ENCODE peak calls at places on chromosome 10, in ten cellular contexts. L is Karpas-422, W is fibroblast of lung, H is PC-3, P is hepatocyte, V is IMR-90, D is HCT116, S is H9, R is astrocyte, M is mesenchymal stem cell. F is an unnamed sample.
A peak's percentile ranks its signal among the peaks of the same experiment; 100 is the strongest.

GRCh38 chr10:6958723-6959122 is 378.6 kb upstream of the PRKCQ start:
- DNase-seq in V (no peak), L (no peak), H (no peak), R (no peak), M (no peak), W (no peak), D (no peak), P (no peak), S (no peak), F (no peak)

GRCh38 chr10:106705576-106706526 is 458.7 kb downstream of the SORCS1 start:
- DNase-seq in S (peak; percentile 60), L (peak; percentile 84), H (peak; percentile 72), V (peak; percentile 37), P (peak; percentile 88), R (peak; percentile 10), W (peak; percentile 60), D (peak; percentile 10), M (peak; percentile 28), F (peak; percentile 31)

GRCh38 chr10:50362547-50363125 is 111.3 kb upstream of the ASAH2 start:
- DNase-seq in H (peak; percentile 100), L (peak; percentile 75), D (no peak), S (no peak), P (no peak), V (peak; percentile 14), M (no peak), W (no peak), R (no peak), F (peak; percentile 50)

GRCh38 chr10:30502266-30503058 is 68.5 kb downstream of the MAP3K8 start:
- DNase-seq in M (peak; percentile 42), L (peak; percentile 96), S (no peak), V (peak; percentile 15), P (no peak), H (peak; percentile 43), R (peak; percentile 21), D (no peak), W (peak; percentile 47), F (no peak)

GRCh38 chr10:47319798-47320197 is 2.5 kb upstream of the GDF2 start:
- DNase-seq in W (no peak), H (no peak), P (no peak), D (no peak), V (no peak), S (no peak), L (no peak), R (no peak), M (no peak), F (no peak)

GRCh38 chr10:93181249-93181928 is 107.7 kb downstream of the CYP26A1 start:
- DNase-seq in W (no peak), R (no peak), H (no peak), L (no peak), V (no peak), M (no peak), S (no peak), P (no peak), D (no peak), F (no peak)

GRCh38 chr10:71072146-71072819 is 140.1 kb upstream of the UNC5B start:
- DNase-seq in H (no peak), P (no peak), W (no peak), D (no peak), R (no peak), S (no peak), M (no peak), L (no peak), V (no peak), F (no peak)

GRCh38 chr10:72455889-72456588 is 101.3 kb upstream of the DNAJB12 start:
- DNase-seq in S (no peak), R (peak; percentile 24), W (no peak), V (peak; percentile 22), L (no peak), P (no peak), H (no peak), M (peak; percentile 10), D (no peak), F (peak; percentile 6)

GRCh38 chr10:3090914-3091313 is 23.6 kb downstream of the PFKP start:
- DNase-seq in L (no peak), V (peak; percentile 57), M (no peak), W (peak; percentile 48), R (peak; percentile 75), S (no peak), H (peak; percentile 67), P (peak; percentile 66), D (peak; percentile 73), F (peak; percentile 78)

GRCh38 chr10:123787566-123787965 is 104.0 kb downstream of the CPXM2 start:
- DNase-seq in D (no peak), L (no peak), R (no peak), M (no peak), P (no peak), H (no peak), W (no peak), V (no peak), S (no peak), F (no peak)

GRCh38 chr10:33193057-33193866 is 141.2 kb downstream of the NRP1 start:
- DNase-seq in R (peak; percentile 77), W (peak; percentile 93), V (peak; percentile 87), M (peak; percentile 88), P (peak; percentile 91), D (peak; percentile 78), L (peak; percentile 89), H (peak; percentile 100), S (peak; percentile 66), F (peak; percentile 66)

GRCh38 chr10:124496620-124497019 is 35.0 kb downstream of the LHPP start:
- DNase-seq in P (no peak), S (no peak), M (no peak), W (no peak), R (no peak), D (no peak), V (no peak), H (no peak), L (no peak), F (no peak)

GRCh38 chr10:19316204-19316870 is 267.7 kb downstream of the MALRD1 start:
- DNase-seq in S (no peak), H (no peak), L (no peak), V (no peak), P (no peak), D (no peak), R (no peak), M (no peak), W (no peak), F (no peak)

GRCh38 chr10:3806603-3807002 is 21.6 kb upstream of the KLF6 start:
- DNase-seq in W (peak; percentile 75), M (peak; percentile 80), R (peak; percentile 96), D (no peak), V (peak; percentile 94), P (peak; percentile 80), L (no peak), H (peak; percentile 83), S (no peak), F (peak; percentile 95)

GRCh38 chr10:124542336-124542735 is 80.7 kb downstream of the LHPP start:
- DNase-seq in W (no peak), D (no peak), V (no peak), S (no peak), L (peak; percentile 80), H (no peak), P (no peak), R (no peak), M (no peak), F (no peak)

GRCh38 chr10:43596546-43596945 is 9.7 kb upstream of the ZNF485 start:
- DNase-seq in R (no peak), M (no peak), H (no peak), P (no peak), V (no peak), S (no peak), D (no peak), L (peak; percentile 20), W (no peak), F (no peak)
- H3K4me2 ChIP-seq in R (no peak overlapping the region), M (no peak overlapping the region), H (no peak overlapping the region), P (no peak overlapping the region), V (no peak overlapping the region), S (no peak overlapping the region), D (no peak overlapping the region), L (no peak overlapping the region), W (no peak overlapping the region), F (no peak overlapping the region)

DNA sequence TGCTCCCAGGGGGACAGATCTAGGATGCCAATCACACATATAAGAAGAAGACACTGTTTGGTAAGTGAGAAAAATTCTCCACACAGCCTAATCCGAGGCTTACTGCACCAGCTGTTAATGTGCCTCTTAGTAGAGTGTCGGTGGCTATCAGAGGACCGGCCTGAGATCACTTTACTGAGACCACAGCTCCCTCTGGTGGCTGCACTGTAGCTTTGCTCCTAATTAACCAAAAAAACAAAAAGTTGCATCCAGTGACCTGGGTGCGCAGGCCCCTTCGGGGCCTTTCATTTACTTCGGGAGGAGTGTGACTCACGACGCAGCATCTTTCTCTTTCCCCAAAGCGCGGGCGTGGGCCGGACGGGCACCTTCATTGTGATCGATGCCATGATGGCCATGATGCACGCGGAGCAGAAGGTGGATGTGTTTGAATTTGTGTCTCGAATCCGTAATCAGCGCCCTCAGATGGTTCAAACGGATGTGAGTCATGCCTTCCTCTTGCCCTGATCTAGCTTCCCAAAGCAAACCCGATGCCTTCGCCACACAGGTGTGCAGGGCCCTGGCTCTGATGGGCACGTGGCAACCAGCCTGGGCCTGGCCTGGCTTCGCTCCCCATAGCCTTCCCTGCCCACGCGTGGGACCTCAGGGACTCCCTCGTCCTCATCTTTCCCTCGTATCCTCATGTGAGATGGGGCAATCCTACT is 56.7 kb downstream of the MKI67 start:
- DNase-seq in W (peak; percentile 80), R (peak; percentile 57), S (peak; percentile 80), L (peak; percentile 89), P (peak; percentile 89), V (peak; percentile 66), D (peak; percentile 57), H (peak; percentile 64), M (peak; percentile 77), F (peak; percentile 85)
- H3K4me2 ChIP-seq in W (peak overlapping the region; percentile 8), R (peak overlapping the region; percentile 68), S (no peak overlapping the region), L (no peak overlapping the region), P (peak overlapping the region; percentile 59), V (no peak overlapping the region), D (peak overlapping the region; percentile 43), H (no peak overlapping the region), M (no peak overlapping the region), F (peak overlapping the region; percentile 21)

DNA sequence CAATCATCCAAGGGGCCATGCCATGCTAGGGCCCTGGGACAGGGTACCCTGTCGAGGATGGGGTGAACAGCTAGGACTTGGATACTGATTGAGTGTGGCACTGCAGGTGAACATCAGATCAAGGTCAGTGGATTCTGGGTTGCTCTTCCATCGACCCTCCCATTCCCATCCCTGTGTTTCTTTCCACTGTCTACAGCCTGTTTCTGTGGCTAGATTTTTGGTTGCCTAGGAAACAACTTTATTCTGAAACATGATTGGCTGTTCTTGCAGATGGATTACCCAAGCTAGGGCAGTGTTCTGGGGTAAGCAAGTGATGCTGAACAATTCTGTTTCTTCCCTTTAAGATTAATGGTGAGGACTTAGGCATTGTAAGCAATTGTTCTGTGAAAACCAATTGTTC is 102.5 kb upstream of the BTBD16 start:
- DNase-seq in V (no peak), M (peak; percentile 37), R (no peak), D (no peak), P (no peak), W (no peak), S (no peak), L (no peak), H (no peak), F (no peak)
- H3K4me2 ChIP-seq in V (no peak overlapping the region), M (no peak overlapping the region), R (no peak overlapping the region), D (no peak overlapping the region), P (no peak overlapping the region), W (no peak overlapping the region), S (no peak overlapping the region), L (no peak overlapping the region), H (no peak overlapping the region), F (no peak overlapping the region)

DNA sequence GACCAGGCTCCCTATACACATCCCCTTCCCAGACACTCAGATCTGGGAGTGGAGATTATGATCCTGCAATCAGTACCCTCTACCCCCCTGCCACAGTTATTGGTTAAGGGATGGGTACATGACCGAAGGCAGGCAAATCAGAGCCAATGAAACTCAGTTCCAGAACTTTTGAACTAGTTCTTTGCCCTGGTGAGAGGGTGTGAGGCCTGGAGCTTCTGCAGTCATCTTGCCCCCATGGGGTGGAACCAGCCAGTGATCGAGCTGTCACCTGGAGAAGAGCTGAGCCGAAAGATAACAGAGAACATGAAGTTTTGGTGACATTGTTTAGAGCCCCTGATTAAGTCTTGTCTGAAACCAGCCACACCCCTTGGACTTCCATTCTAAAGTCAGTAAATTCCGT is 88.2 kb upstream of the DUSP5 start:
- DNase-seq in R (no peak), M (no peak), W (no peak), H (no peak), D (no peak), S (no peak), V (no peak), L (no peak), P (no peak), F (no peak)
- H3K4me2 ChIP-seq in R (no peak overlapping the region), M (no peak overlapping the region), W (no peak overlapping the region), H (peak overlapping the region; percentile 36), D (peak overlapping the region; percentile 72), S (no peak overlapping the region), V (no peak overlapping the region), L (peak overlapping the region; percentile 80), P (no peak overlapping the region), F (no peak overlapping the region)